ENCODE peak calls at places on chromosomes 16 and 17, in eight cellular contexts. One of them, this sample, is unnamed.

GRCh38 chr16:67025151-67025550 is 3.8 kb upstream of the CBFB start:
- DNase-seq in amniotic stem cell: no peak
- DNase-seq in AG09319: no peak
- DNase-seq in AG10803: no peak
- DNase-seq in breast epithelium: no peak
- DNase-seq in ELR: no peak
- DNase-seq in nucleus accumbens: no peak
- DNase-seq in GM06990: no peak
- DNase-seq in this sample: no peak

GRCh38 chr16:75265911-75266701 is 14.7 kb upstream of the BCAR1 start:
- DNase-seq in amniotic stem cell: no peak
- DNase-seq in AG09319: no peak
- DNase-seq in AG10803: peak
- DNase-seq in breast epithelium: peak
- DNase-seq in ELR: peak
- DNase-seq in nucleus accumbens: peak
- DNase-seq in GM06990: peak
- DNase-seq in this sample: no peak

GRCh38 chr17:45429338-45430005 is 3.2 kb downstream of the ARHGAP27 start:
- DNase-seq in amniotic stem cell: no peak
- DNase-seq in AG09319: no peak
- DNase-seq in AG10803: no peak
- DNase-seq in breast epithelium: no peak
- DNase-seq in ELR: no peak
- DNase-seq in nucleus accumbens: no peak
- DNase-seq in GM06990: no peak
- DNase-seq in this sample: no peak

GRCh38 chr17:75764711-75765421 is at the start of gene GALK1:
- DNase-seq in amniotic stem cell: peak
- DNase-seq in AG09319: no peak
- DNase-seq in AG10803: peak
- DNase-seq in breast epithelium: peak
- DNase-seq in ELR: peak
- DNase-seq in nucleus accumbens: peak
- DNase-seq in GM06990: peak
- DNase-seq in this sample: no peak

GRCh38 chr16:75377971-75378386 is 55.3 kb downstream of the CFDP1 start:
- DNase-seq in amniotic stem cell: peak
- DNase-seq in AG09319: peak
- DNase-seq in AG10803: peak
- DNase-seq in breast epithelium: no peak
- DNase-seq in ELR: peak
- DNase-seq in nucleus accumbens: no peak
- DNase-seq in GM06990: no peak
- DNase-seq in this sample: no peak

GRCh38 chr16:56932588-56933265 is 785 bp downstream of the HERPUD1 start:
- DNase-seq in amniotic stem cell: peak
- DNase-seq in AG09319: peak
- DNase-seq in AG10803: peak
- DNase-seq in breast epithelium: peak
- DNase-seq in ELR: peak
- DNase-seq in nucleus accumbens: peak
- DNase-seq in GM06990: peak
- DNase-seq in this sample: no peak

GRCh38 chr17:81429353-81429774 is 34.1 kb downstream of the BAHCC1 start:
- DNase-seq in amniotic stem cell: peak
- DNase-seq in AG09319: peak
- DNase-seq in AG10803: peak
- DNase-seq in breast epithelium: peak
- DNase-seq in ELR: peak
- DNase-seq in nucleus accumbens: peak
- DNase-seq in GM06990: no peak
- DNase-seq in this sample: no peak

GRCh38 chr17:76867578-76868175 is 527 bp upstream of the MGAT5B start:
- DNase-seq in amniotic stem cell: no peak
- DNase-seq in AG09319: no peak
- DNase-seq in AG10803: peak
- DNase-seq in breast epithelium: no peak
- DNase-seq in ELR: peak
- DNase-seq in nucleus accumbens: no peak
- DNase-seq in GM06990: no peak
- DNase-seq in this sample: no peak

GRCh38 chr17:36198831-36199465 is 2.4 kb upstream of the CCL3L1 start:
- DNase-seq in amniotic stem cell: no peak
- DNase-seq in AG09319: no peak
- DNase-seq in AG10803: no peak
- DNase-seq in breast epithelium: no peak
- DNase-seq in ELR: no peak
- DNase-seq in nucleus accumbens: no peak
- DNase-seq in GM06990: peak
- DNase-seq in this sample: no peak

GRCh38 chr16:81292936-81293335 is 21.8 kb upstream of the GAN start:
- DNase-seq in amniotic stem cell: no peak
- DNase-seq in AG09319: no peak
- DNase-seq in AG10803: no peak
- DNase-seq in breast epithelium: no peak
- DNase-seq in ELR: no peak
- DNase-seq in nucleus accumbens: no peak
- DNase-seq in GM06990: no peak
- DNase-seq in this sample: no peak

GRCh38 chr17:82921426-82921825 is 81.6 kb upstream of the ZNF750 start:
- DNase-seq in amniotic stem cell: no peak
- DNase-seq in AG09319: no peak
- DNase-seq in AG10803: no peak
- DNase-seq in breast epithelium: no peak
- DNase-seq in ELR: no peak
- DNase-seq in nucleus accumbens: no peak
- DNase-seq in GM06990: no peak
- DNase-seq in this sample: no peak

GRCh38 chr17:31251075-31251474 is 46.0 kb downstream of the OMG start:
- DNase-seq in amniotic stem cell: no peak
- DNase-seq in AG09319: no peak
- DNase-seq in AG10803: no peak
- DNase-seq in breast epithelium: no peak
- DNase-seq in ELR: no peak
- DNase-seq in nucleus accumbens: no peak
- DNase-seq in GM06990: no peak
- DNase-seq in this sample: no peak

GRCh38 chr16:29962344-29962994 is 590 bp downstream of the TMEM219 start:
- DNase-seq in amniotic stem cell: no peak
- DNase-seq in AG09319: no peak
- DNase-seq in AG10803: peak
- DNase-seq in breast epithelium: no peak
- DNase-seq in ELR: peak
- DNase-seq in nucleus accumbens: no peak
- DNase-seq in GM06990: no peak
- DNase-seq in this sample: no peak

GRCh38 chr17:43467981-43468541 is 15.7 kb upstream of the DHX8 start:
- DNase-seq in amniotic stem cell: peak
- DNase-seq in AG09319: peak
- DNase-seq in AG10803: peak
- DNase-seq in breast epithelium: no peak
- DNase-seq in ELR: peak
- DNase-seq in nucleus accumbens: peak
- DNase-seq in GM06990: no peak
- DNase-seq in this sample: no peak

GRCh38 chr16:49594706-49595534 is 221.3 kb downstream of the C16orf78 start:
- DNase-seq in amniotic stem cell: no peak
- DNase-seq in AG09319: no peak
- DNase-seq in AG10803: no peak
- DNase-seq in breast epithelium: no peak
- DNase-seq in ELR: no peak
- DNase-seq in nucleus accumbens: no peak
- DNase-seq in GM06990: no peak
- DNase-seq in this sample: no peak

GRCh38 chr17:17538417-17539391 is 42.5 kb upstream of the RASD1 start:
- DNase-seq in amniotic stem cell: no peak
- DNase-seq in AG09319: no peak
- DNase-seq in AG10803: no peak
- DNase-seq in breast epithelium: no peak
- DNase-seq in ELR: no peak
- DNase-seq in nucleus accumbens: no peak
- DNase-seq in GM06990: no peak
- DNase-seq in this sample: no peak

GRCh38 chr17:280901-281300 is 71.7 kb downstream of the RPH3AL start:
- DNase-seq in amniotic stem cell: no peak
- DNase-seq in AG09319: no peak
- DNase-seq in AG10803: no peak
- DNase-seq in breast epithelium: peak
- DNase-seq in ELR: no peak
- DNase-seq in nucleus accumbens: no peak
- DNase-seq in GM06990: no peak
- DNase-seq in this sample: no peak

GRCh38 chr17:44209786-44210341 is 9.6 kb downstream of the UBTF start:
- DNase-seq in amniotic stem cell: no peak
- DNase-seq in AG09319: no peak
- DNase-seq in AG10803: no peak
- DNase-seq in breast epithelium: no peak
- DNase-seq in ELR: peak
- DNase-seq in nucleus accumbens: no peak
- DNase-seq in GM06990: no peak
- DNase-seq in this sample: no peak

GRCh38 chr17:63450551-63450950 is 4.4 kb upstream of the CYB561 start:
- DNase-seq in amniotic stem cell: no peak
- DNase-seq in AG09319: no peak
- DNase-seq in AG10803: no peak
- DNase-seq in breast epithelium: no peak
- DNase-seq in ELR: peak
- DNase-seq in nucleus accumbens: no peak
- DNase-seq in GM06990: no peak
- DNase-seq in this sample: no peak